ENCODE peak calls at places on chromosomes 5 and 9, in four cellular contexts. L is IMR-90, A is K562, C is endothelial cell of umbilical vein. G is an unnamed sample.

GRCh38 chr5:90113108-90113507 is 296.4 kb downstream of the CETN3 start:
- DNase-seq in L (no peak), A (no peak), C (no peak), G (no peak)

GRCh38 chr5:91049800-91050199 is 333.3 kb downstream of the ARRDC3 start:
- DNase-seq in L (peak; percentile 34), A (no peak), C (peak; percentile 53), G (no peak)

GRCh38 chr9:38053697-38054461 is 15.1 kb downstream of the SHB start:
- DNase-seq in L (no peak), A (no peak), C (no peak), G (no peak)

GRCh38 chr5:1315709-1316587 is 21.1 kb upstream of the TERT start:
- DNase-seq in L (no peak), A (peak; percentile 65), C (no peak), G (peak; percentile 69)

GRCh38 chr9:132637801-132638200 is 32.0 kb downstream of the DDX31 start:
- DNase-seq in L (no peak), A (no peak), C (no peak), G (no peak)

GRCh38 chr9:101995231-101995630 is 256.8 kb upstream of the GRIN3A start:
- DNase-seq in L (no peak), A (no peak), C (no peak), G (no peak)

GRCh38 chr5:178353461-178353860 is 120.9 kb upstream of the PHYKPL start:
- DNase-seq in L (no peak), A (no peak), C (no peak), G (no peak)

GRCh38 chr9:9942764-9943424 is 669.9 kb downstream of the PTPRD start:
- DNase-seq in L (peak; percentile 42), A (peak; percentile 40), C (peak; percentile 87), G (peak; percentile 13)

GRCh38 chr5:19261879-19262278 is 726.1 kb downstream of the CDH18 start:
- DNase-seq in L (no peak), A (peak; percentile 7), C (no peak), G (no peak)

GRCh38 chr9:89720721-89721660 is 116.2 kb downstream of the GADD45G start:
- DNase-seq in L (no peak), A (no peak), C (no peak), G (no peak)

GRCh38 chr5:120447706-120448239 is 16.3 kb upstream of the PRR16 start:
- DNase-seq in L (peak; percentile 41), A (no peak), C (peak; percentile 49), G (no peak)

GRCh38 chr5:115685966-115686691 is 60.3 kb upstream of the TMED7 start:
- DNase-seq in L (no peak), A (peak; percentile 5), C (no peak), G (no peak)

GRCh38 chr9:98957826-98958225 is 14.1 kb downstream of the COL15A1 start:
- DNase-seq in L (no peak), A (no peak), C (no peak), G (no peak)

GRCh38 chr9:34515959-34516358 is 6.8 kb downstream of the ENHO start:
- DNase-seq in L (no peak), A (no peak), C (no peak), G (no peak)

GRCh38 chr9:98854206-98854756 is 46.8 kb downstream of the GALNT12 start:
- DNase-seq in L (peak; percentile 75), A (peak; percentile 47), C (no peak), G (no peak)

GRCh38 chr9:112166176-112167140 is 8.6 kb downstream of the SUSD1 start:
- DNase-seq in L (peak; percentile 14), A (peak; percentile 60), C (no peak), G (no peak)

GRCh38 chr5:175742290-175742994 is 84.6 kb downstream of the HRH2 start:
- DNase-seq in L (no peak), A (no peak), C (no peak), G (no peak)

GRCh38 chr9:137222190-137223077 is at the start of gene RNF208:
- DNase-seq in L (no peak), A (no peak), C (peak; percentile 12), G (no peak)

GRCh38 chr9:27022920-27023319 is 17.4 kb upstream of the LRRC19 start:
- DNase-seq in L (no peak), A (no peak), C (no peak), G (no peak)

DNA sequence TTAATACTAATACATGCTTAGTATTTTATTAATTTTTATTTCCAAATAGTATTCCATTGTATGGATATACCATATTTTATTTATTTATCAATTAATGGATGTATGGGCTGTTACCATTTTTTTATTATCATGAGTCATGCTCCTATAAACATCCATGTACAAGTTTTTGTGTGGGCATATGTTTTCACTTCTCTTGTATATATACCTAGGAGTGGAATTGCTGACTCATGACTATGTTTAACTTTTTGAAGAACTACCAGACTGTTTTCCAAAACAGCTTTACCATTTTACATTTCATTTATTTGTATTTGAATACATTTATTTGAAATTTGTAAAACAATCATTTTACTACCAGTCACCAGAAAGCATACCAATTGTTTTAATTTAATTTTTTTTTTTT is 14.1 kb upstream of the LRRC19 start:
- DNase-seq in L (peak; percentile 87), A (no peak), C (no peak), G (no peak)
- TF ChIP-seq FOS in L (peak; percentile 87), A (no peak), C (no peak), G (no peak)

GRCh38 chr9:128276574-128277270 is 646 bp downstream of the SWI5 start:
- DNase-seq in L (peak; percentile 34), A (peak; percentile 66), C (peak; percentile 54), G (no peak)
- TF ChIP-seq FOS in L (no peak), A (no peak), C (no peak), G (no peak)

GRCh38 chr5:16916262-16916878 is 19.7 kb downstream of the MYO10 start:
- DNase-seq in L (peak; percentile 93), A (no peak), C (peak; percentile 93), G (no peak)
- TF ChIP-seq FOS in L (peak; percentile 63), A (no peak), C (peak; percentile 96), G (no peak)

GRCh38 chr9:133684461-133685361 is 48.5 kb downstream of the DBH start:
- DNase-seq in L (no peak), A (no peak), C (no peak), G (no peak)
- TF ChIP-seq FOS in L (no peak), A (no peak), C (no peak), G (no peak)